ENCODE peak calls at places on chromosomes 4 and X, in four cellular contexts. S, X, I and J are unnamed samples.

GRCh38 chr4:98170035-98170434 is 26.8 kb upstream of the STPG2 start:
- DNase-seq in X (no peak), I (no peak), S (no peak), J (no peak)

GRCh38 chr4:5969336-5969735 is 48.9 kb downstream of the C4orf50 start:
- DNase-seq in S (no peak), I (no peak), X (no peak), J (no peak)

GRCh38 chr4:140755811-140756291 is 334 bp downstream of the TBC1D9 start:
- DNase-seq in I (peak), S (peak), X (peak), J (peak)

GRCh38 chr4:85937507-85937906 is 422.3 kb downstream of the MAPK10 start:
- DNase-seq in X (no peak), S (no peak), I (no peak), J (no peak)

GRCh38 chr4:113540859-113541258 is 220.7 kb downstream of the CAMK2D start:
- DNase-seq in I (no peak), S (no peak), X (peak), J (no peak)

GRCh38 chr4:151251922-151252321 is 25.0 kb upstream of the PRSS48 start:
- DNase-seq in X (no peak), I (no peak), S (no peak), J (no peak)

GRCh38 chrX:56499372-56499771 is 64.1 kb upstream of the UBQLN2 start:
- DNase-seq in I (no peak), X (no peak), S (no peak), J (no peak)

GRCh38 chr4:7111441-7111840 is 43.6 kb upstream of the GRPEL1 start:
- DNase-seq in S (no peak), I (no peak), X (no peak), J (no peak)

GRCh38 chrX:84320606-84321005 is 132.6 kb upstream of the RPS6KA6 start:
- DNase-seq in X (peak), S (no peak), I (no peak), J (no peak)

GRCh38 chrX:103614999-103615398 is 7.2 kb downstream of the TCEAL3 start:
- DNase-seq in X (no peak), S (no peak), I (no peak), J (no peak)

GRCh38 chr4:153151535-153152452 is 52.4 kb upstream of the TRIM2 start:
- DNase-seq in X (peak), I (peak), S (peak), J (peak)

GRCh38 chr4:139808381-139809206 is 143.0 kb downstream of the MGST2 start:
- DNase-seq in X (no peak), S (no peak), I (peak), J (no peak)

GRCh38 chr4:80566203-80566872 is 230.8 kb downstream of the CFAP299 start:
- DNase-seq in S (no peak), X (no peak), I (peak), J (no peak)

GRCh38 chr4:159677521-159677920 is 574.6 kb downstream of the RAPGEF2 start:
- DNase-seq in I (no peak), X (no peak), S (no peak), J (no peak)

GRCh38 chr4:159312236-159312635 is 209.4 kb downstream of the RAPGEF2 start:
- DNase-seq in I (no peak), S (no peak), X (no peak), J (no peak)

GRCh38 chrX:70030242-70030823 is 19.4 kb downstream of the AWAT2 start:
- DNase-seq in S (peak), X (peak), I (peak), J (no peak)

GRCh38 chrX:54301516-54301915 is 56.3 kb downstream of the WNK3 start:
- DNase-seq in X (no peak), I (no peak), S (no peak), J (no peak)